ENCODE peak calls at places on chromosomes 16 and 17, in nine cellular contexts. S, T, B, U, D, R, V, G and X are unnamed samples.

GRCh38 chr16:64579712-64580111 is 542.2 kb downstream of the CDH11 start:
- DNase-seq in S (no peak), U (no peak), D (no peak), R (no peak), V (no peak), G (no peak), B (no peak), T (no peak), X (no peak)

GRCh38 chr16:21159281-21159951 is 942 bp downstream of the LDAF1 start:
- DNase-seq in B (no peak), R (no peak), U (no peak), T (peak; percentile 49), V (no peak), D (peak; percentile 21), G (no peak), S (peak; percentile 22), X (no peak)

GRCh38 chr16:75254359-75254837 is 3.0 kb upstream of the BCAR1 start:
- DNase-seq in B (peak; percentile 92), T (peak; percentile 18), D (no peak), U (no peak), R (peak; percentile 97), S (no peak), G (peak; percentile 86), V (peak; percentile 73), X (no peak)

GRCh38 chr16:57914244-57915173 is 56.4 kb downstream of the CNGB1 start:
- DNase-seq in V (no peak), G (no peak), D (no peak), T (no peak), U (no peak), B (no peak), R (no peak), S (no peak), X (no peak)

GRCh38 chr16:2023098-2023925 is 3.4 kb upstream of the NHERF2 start:
- DNase-seq in T (peak; percentile 97), S (peak; percentile 100), R (peak; percentile 89), D (peak; percentile 85), U (peak; percentile 96), G (peak; percentile 85), V (peak; percentile 91), B (peak; percentile 76), X (peak; percentile 86)

GRCh38 chr17:83129676-83130075 is 50.3 kb downstream of the METRNL start:
- DNase-seq in S (no peak), B (no peak), G (no peak), V (no peak), R (no peak), U (no peak), T (no peak), D (no peak), X (no peak)

GRCh38 chr16:28288117-28288516 is 4.2 kb upstream of the SBK1 start:
- DNase-seq in R (no peak), G (no peak), B (no peak), U (no peak), D (no peak), S (no peak), V (no peak), T (no peak), X (no peak)

GRCh38 chr17:9287301-9287700 is 266.0 kb downstream of the NTN1 start:
- DNase-seq in T (no peak), B (no peak), S (no peak), U (no peak), R (no peak), G (no peak), V (no peak), D (no peak), X (no peak)

GRCh38 chr17:42833771-42834422 is 700 bp downstream of the PSME3 start:
- DNase-seq in U (no peak), T (no peak), R (no peak), V (no peak), B (no peak), D (no peak), G (no peak), S (no peak), X (no peak)

GRCh38 chr17:836154-836553 is 54.0 kb downstream of the MRM3 start:
- DNase-seq in B (peak; percentile 61), U (no peak), V (peak; percentile 60), T (no peak), R (peak; percentile 89), S (no peak), D (no peak), G (peak; percentile 87), X (no peak)

GRCh38 chr17:17408236-17408794 is 68.5 kb upstream of the MED9 start:
- DNase-seq in R (peak; percentile 63), T (no peak), V (no peak), D (no peak), U (no peak), B (peak; percentile 49), G (peak; percentile 46), S (no peak), X (no peak)

GRCh38 chr17:81431545-81432482 is 36.6 kb downstream of the BAHCC1 start:
- DNase-seq in T (no peak), D (no peak), U (no peak), G (no peak), R (no peak), V (no peak), S (no peak), B (no peak), X (no peak)

GRCh38 chr16:8044796-8045195 is 545.5 kb downstream of the TMEM114 start:
- DNase-seq in R (no peak), G (no peak), D (no peak), S (no peak), B (no peak), U (no peak), V (peak; percentile 69), T (no peak), X (peak; percentile 95)